ENCODE peak calls at places on chromosomes 5 and 9, in ten cellular contexts. One of them, this sample, is unnamed.

GRCh38 chr5:78626009-78626571 is 22.5 kb downstream of the LHFPL2 start:
- ATAC-seq in CD4-positive, alpha-beta T cell: no peak
- ATAC-seq in left ventricle myocardium superior: peak
- ATAC-seq in Panc1: no peak
- ATAC-seq in activated naive CD8-positive, alpha-beta T cell treated with anti-CD3 and anti-CD28 coated beads, Interleukin-2, amount 10 ng/mL, durations not matched to agents 7 days and 5 days: no peak
- ATAC-seq in stimulated activated naive CD8-positive, alpha-beta T cell treated with anti-CD3 and anti-CD28 coated beads, Interleukin-15, amount 100 ng/mL, for 72 hours: no peak
- ATAC-seq in omental fat pad: no peak
- ATAC-seq in PC-3: no peak
- ATAC-seq in right cardiac atrium: peak
- ATAC-seq in activated naive CD4-positive, alpha-beta T cell treated with anti-CD3 and anti-CD28 coated beads, Interleukin-2, amount 50 U/mL, for 72 hours: no peak
- ATAC-seq in this sample: no peak

GRCh38 chr5:36198281-36198680 is 43.4 kb downstream of the NADK2 start:
- ATAC-seq in activated naive CD4-positive, alpha-beta T cell treated with anti-CD3 and anti-CD28 coated beads, Interleukin-2, amount 50 U/mL, for 72 hours: no peak
- ATAC-seq in PC-3: no peak
- ATAC-seq in activated naive CD8-positive, alpha-beta T cell treated with anti-CD3 and anti-CD28 coated beads, Interleukin-2, amount 10 ng/mL, durations not matched to agents 7 days and 5 days: no peak
- ATAC-seq in stimulated activated naive CD8-positive, alpha-beta T cell treated with anti-CD3 and anti-CD28 coated beads, Interleukin-15, amount 100 ng/mL, for 72 hours: no peak
- ATAC-seq in omental fat pad: no peak
- ATAC-seq in CD4-positive, alpha-beta T cell: no peak
- ATAC-seq in right cardiac atrium: no peak
- ATAC-seq in left ventricle myocardium superior: no peak
- ATAC-seq in Panc1: no peak
- ATAC-seq in this sample: no peak

GRCh38 chr9:81118416-81118815 is 570.9 kb downstream of the TLE1 start:
- ATAC-seq in omental fat pad: no peak
- ATAC-seq in activated naive CD8-positive, alpha-beta T cell treated with anti-CD3 and anti-CD28 coated beads, Interleukin-2, amount 10 ng/mL, durations not matched to agents 7 days and 5 days: no peak
- ATAC-seq in right cardiac atrium: no peak
- ATAC-seq in Panc1: no peak
- ATAC-seq in stimulated activated naive CD8-positive, alpha-beta T cell treated with anti-CD3 and anti-CD28 coated beads, Interleukin-15, amount 100 ng/mL, for 72 hours: no peak
- ATAC-seq in left ventricle myocardium superior: no peak
- ATAC-seq in PC-3: no peak
- ATAC-seq in activated naive CD4-positive, alpha-beta T cell treated with anti-CD3 and anti-CD28 coated beads, Interleukin-2, amount 50 U/mL, for 72 hours: no peak
- ATAC-seq in CD4-positive, alpha-beta T cell: no peak
- ATAC-seq in this sample: no peak

GRCh38 chr9:94270009-94270408 is 10.9 kb downstream of the ZNF169 start:
- ATAC-seq in omental fat pad: no peak
- ATAC-seq in Panc1: no peak
- ATAC-seq in right cardiac atrium: no peak
- ATAC-seq in CD4-positive, alpha-beta T cell: no peak
- ATAC-seq in left ventricle myocardium superior: no peak
- ATAC-seq in stimulated activated naive CD8-positive, alpha-beta T cell treated with anti-CD3 and anti-CD28 coated beads, Interleukin-15, amount 100 ng/mL, for 72 hours: no peak
- ATAC-seq in PC-3: no peak
- ATAC-seq in activated naive CD8-positive, alpha-beta T cell treated with anti-CD3 and anti-CD28 coated beads, Interleukin-2, amount 10 ng/mL, durations not matched to agents 7 days and 5 days: no peak
- ATAC-seq in activated naive CD4-positive, alpha-beta T cell treated with anti-CD3 and anti-CD28 coated beads, Interleukin-2, amount 50 U/mL, for 72 hours: no peak
- ATAC-seq in this sample: no peak

GRCh38 chr9:86563959-86564358 is 209.7 kb upstream of the TUT7 start:
- ATAC-seq in right cardiac atrium: no peak
- ATAC-seq in activated naive CD4-positive, alpha-beta T cell treated with anti-CD3 and anti-CD28 coated beads, Interleukin-2, amount 50 U/mL, for 72 hours: no peak
- ATAC-seq in PC-3: no peak
- ATAC-seq in omental fat pad: no peak
- ATAC-seq in left ventricle myocardium superior: no peak
- ATAC-seq in stimulated activated naive CD8-positive, alpha-beta T cell treated with anti-CD3 and anti-CD28 coated beads, Interleukin-15, amount 100 ng/mL, for 72 hours: no peak
- ATAC-seq in Panc1: no peak
- ATAC-seq in activated naive CD8-positive, alpha-beta T cell treated with anti-CD3 and anti-CD28 coated beads, Interleukin-2, amount 10 ng/mL, durations not matched to agents 7 days and 5 days: no peak
- ATAC-seq in CD4-positive, alpha-beta T cell: no peak
- ATAC-seq in this sample: no peak

GRCh38 chr9:93205045-93205768 is 21.3 kb downstream of the WNK2 start:
- ATAC-seq in PC-3: no peak
- ATAC-seq in CD4-positive, alpha-beta T cell: no peak
- ATAC-seq in omental fat pad: no peak
- ATAC-seq in activated naive CD4-positive, alpha-beta T cell treated with anti-CD3 and anti-CD28 coated beads, Interleukin-2, amount 50 U/mL, for 72 hours: peak
- ATAC-seq in activated naive CD8-positive, alpha-beta T cell treated with anti-CD3 and anti-CD28 coated beads, Interleukin-2, amount 10 ng/mL, durations not matched to agents 7 days and 5 days: peak
- ATAC-seq in Panc1: no peak
- ATAC-seq in stimulated activated naive CD8-positive, alpha-beta T cell treated with anti-CD3 and anti-CD28 coated beads, Interleukin-15, amount 100 ng/mL, for 72 hours: peak
- ATAC-seq in left ventricle myocardium superior: peak
- ATAC-seq in right cardiac atrium: peak
- ATAC-seq in this sample: no peak

GRCh38 chr5:137075163-137075970 is 423.8 kb downstream of the SPOCK1 start:
- ATAC-seq in omental fat pad: no peak
- ATAC-seq in Panc1: peak
- ATAC-seq in left ventricle myocardium superior: peak
- ATAC-seq in stimulated activated naive CD8-positive, alpha-beta T cell treated with anti-CD3 and anti-CD28 coated beads, Interleukin-15, amount 100 ng/mL, for 72 hours: no peak
- ATAC-seq in right cardiac atrium: peak
- ATAC-seq in activated naive CD4-positive, alpha-beta T cell treated with anti-CD3 and anti-CD28 coated beads, Interleukin-2, amount 50 U/mL, for 72 hours: no peak
- ATAC-seq in CD4-positive, alpha-beta T cell: no peak
- ATAC-seq in activated naive CD8-positive, alpha-beta T cell treated with anti-CD3 and anti-CD28 coated beads, Interleukin-2, amount 10 ng/mL, durations not matched to agents 7 days and 5 days: no peak
- ATAC-seq in PC-3: peak
- ATAC-seq in this sample: peak

GRCh38 chr9:96048954-96049831 is 173.7 kb downstream of the ERCC6L2 start:
- ATAC-seq in activated naive CD8-positive, alpha-beta T cell treated with anti-CD3 and anti-CD28 coated beads, Interleukin-2, amount 10 ng/mL, durations not matched to agents 7 days and 5 days: no peak
- ATAC-seq in CD4-positive, alpha-beta T cell: no peak
- ATAC-seq in omental fat pad: no peak
- ATAC-seq in left ventricle myocardium superior: peak
- ATAC-seq in Panc1: no peak
- ATAC-seq in stimulated activated naive CD8-positive, alpha-beta T cell treated with anti-CD3 and anti-CD28 coated beads, Interleukin-15, amount 100 ng/mL, for 72 hours: no peak
- ATAC-seq in activated naive CD4-positive, alpha-beta T cell treated with anti-CD3 and anti-CD28 coated beads, Interleukin-2, amount 50 U/mL, for 72 hours: no peak
- ATAC-seq in right cardiac atrium: peak
- ATAC-seq in PC-3: no peak
- ATAC-seq in this sample: no peak

This sample was measured in esophagus mucosa.